ENCODE peak calls at places on chromosomes 1 and 21, in ten cellular contexts. F, K, U, W, D, Z, Q, L, X and I are unnamed samples.

GRCh38 chr1:91578320-91579109 is 77.9 kb downstream of the CDC7 start:
- DNase-seq in X (no peak), F (no peak), U (no peak), W (no peak), Q (no peak), K (no peak), Z (no peak), D (no peak), L (no peak), I (no peak)

GRCh38 chr1:69947837-69948236 is 257.5 kb downstream of the LRRC40 start:
- DNase-seq in L (no peak), K (no peak), U (no peak), F (no peak), Q (no peak), W (no peak), D (no peak), X (no peak), Z (no peak), I (no peak)

GRCh38 chr1:36842448-36842847 is 191.9 kb downstream of the GRIK3 start:
- DNase-seq in Q (no peak), U (no peak), K (no peak), F (no peak), X (no peak), D (no peak), Z (no peak), W (no peak), L (no peak), I (no peak)

GRCh38 chr1:209648931-209649776 is 3.1 kb downstream of the LAMB3 start:
- DNase-seq in D (no peak), K (no peak), Z (peak), U (no peak), W (peak), X (no peak), L (peak), Q (peak), F (peak), I (no peak)

GRCh38 chr1:202968895-202969295 is 1.8 kb upstream of the CYB5R1 start:
- DNase-seq in Z (no peak), W (peak), Q (peak), U (peak), L (peak), F (peak), D (no peak), X (no peak), K (peak), I (no peak)

GRCh38 chr1:67191668-67192520 is 25.6 kb downstream of the IL23R start:
- DNase-seq in F (no peak), U (no peak), W (no peak), X (no peak), L (no peak), K (no peak), D (no peak), Z (no peak), Q (no peak), I (no peak)

GRCh38 chr1:244049142-244049968 is 1.7 kb upstream of the ZBTB18 start:
- DNase-seq in Q (peak), Z (no peak), D (peak), L (no peak), W (peak), F (peak), U (no peak), X (no peak), K (peak), I (no peak)

GRCh38 chr1:236471653-236472052 is 52.1 kb upstream of the LGALS8 start:
- DNase-seq in W (no peak), U (no peak), D (no peak), K (no peak), Z (no peak), F (no peak), Q (no peak), X (no peak), L (no peak), I (no peak)

GRCh38 chr1:230994860-230995259 is 16.0 kb downstream of the ARV1 start:
- DNase-seq in K (no peak), Z (no peak), W (no peak), X (no peak), U (no peak), Q (no peak), L (no peak), F (no peak), D (no peak), I (no peak)

GRCh38 chr1:109242387-109242786 is 7.0 kb upstream of the CELSR2 start:
- DNase-seq in U (no peak), W (no peak), Q (no peak), F (no peak), Z (no peak), K (no peak), X (peak), L (no peak), D (no peak), I (no peak)

GRCh38 chr1:15885701-15886612 is 38.5 kb downstream of the SPEN start:
- DNase-seq in X (peak), D (peak), K (no peak), Z (peak), L (peak), U (peak), W (peak), F (peak), Q (peak), I (peak)

GRCh38 chr1:87212431-87213125 is 116.1 kb upstream of the LMO4 start:
- DNase-seq in F (no peak), X (no peak), D (no peak), L (no peak), Q (no peak), W (no peak), U (no peak), Z (no peak), K (no peak), I (no peak)

GRCh38 chr1:199688774-199689173 is 338.7 kb upstream of the NR5A2 start:
- DNase-seq in L (no peak), W (no peak), Z (no peak), F (no peak), U (no peak), K (no peak), D (no peak), Q (no peak), X (no peak), I (no peak)

GRCh38 chr21:44862869-44863685 is 10.4 kb downstream of the PTTG1IP start:
- DNase-seq in X (no peak), Z (no peak), U (no peak), D (peak), L (no peak), F (no peak), Q (no peak), W (no peak), K (no peak), I (no peak)

GRCh38 chr1:203202431-203203245 is 16.1 kb upstream of the CHI3L1 start:
- DNase-seq in W (no peak), F (peak), L (peak), Q (peak), K (no peak), U (no peak), Z (peak), D (peak), X (no peak), I (peak)

GRCh38 chr1:23438545-23438944 is 14.0 kb upstream of the TCEA3 start:
- DNase-seq in U (no peak), L (no peak), W (no peak), F (no peak), Z (no peak), X (no peak), D (no peak), Q (no peak), K (no peak), I (no peak)

GRCh38 chr1:12519708-12520364 is 98.2 kb downstream of the DHRS3 start:
- DNase-seq in F (no peak), W (no peak), L (no peak), D (no peak), X (peak), U (no peak), Q (no peak), Z (no peak), K (no peak), I (no peak)

GRCh38 chr1:171740987-171741871 is 636 bp downstream of the VAMP4 start:
- DNase-seq in Q (peak), U (no peak), Z (no peak), W (peak), K (peak), L (peak), F (peak), X (peak), D (peak), I (no peak)

GRCh38 chr1:67044631-67045270 is 9.2 kb downstream of the SLC35D1 start:
- DNase-seq in F (no peak), K (no peak), X (no peak), Z (no peak), Q (no peak), W (peak), D (no peak), L (no peak), U (no peak), I (no peak)

GRCh38 chr1:41641483-41641829 is 157.0 kb upstream of the EDN2 start:
- DNase-seq in D (no peak), L (no peak), Q (no peak), W (no peak), K (no peak), Z (no peak), U (no peak), F (no peak), X (no peak), I (peak)

GRCh38 chr1:156160000-156160743 is 6.8 kb downstream of the SEMA4A start:
- DNase-seq in Z (no peak), F (no peak), Q (no peak), W (no peak), X (no peak), L (no peak), K (no peak), U (no peak), D (peak), I (no peak)
- H3K4me3 ChIP-seq in Z (no peak), F (no peak), Q (no peak), W (no peak), X (peak), L (peak), K (no peak), U (peak), D (peak), I (peak)

GRCh38 chr1:16979475-16980327 is 719 bp downstream of the MFAP2 start:
- DNase-seq in W (no peak), F (no peak), K (no peak), Z (no peak), Q (no peak), D (no peak), L (no peak), X (no peak), U (peak), I (no peak)
- H3K27ac ChIP-seq in W (no peak), F (peak), K (no peak), Z (peak), Q (no peak), D (no peak), L (peak), X (peak), U (no peak), I (peak)

DNA sequence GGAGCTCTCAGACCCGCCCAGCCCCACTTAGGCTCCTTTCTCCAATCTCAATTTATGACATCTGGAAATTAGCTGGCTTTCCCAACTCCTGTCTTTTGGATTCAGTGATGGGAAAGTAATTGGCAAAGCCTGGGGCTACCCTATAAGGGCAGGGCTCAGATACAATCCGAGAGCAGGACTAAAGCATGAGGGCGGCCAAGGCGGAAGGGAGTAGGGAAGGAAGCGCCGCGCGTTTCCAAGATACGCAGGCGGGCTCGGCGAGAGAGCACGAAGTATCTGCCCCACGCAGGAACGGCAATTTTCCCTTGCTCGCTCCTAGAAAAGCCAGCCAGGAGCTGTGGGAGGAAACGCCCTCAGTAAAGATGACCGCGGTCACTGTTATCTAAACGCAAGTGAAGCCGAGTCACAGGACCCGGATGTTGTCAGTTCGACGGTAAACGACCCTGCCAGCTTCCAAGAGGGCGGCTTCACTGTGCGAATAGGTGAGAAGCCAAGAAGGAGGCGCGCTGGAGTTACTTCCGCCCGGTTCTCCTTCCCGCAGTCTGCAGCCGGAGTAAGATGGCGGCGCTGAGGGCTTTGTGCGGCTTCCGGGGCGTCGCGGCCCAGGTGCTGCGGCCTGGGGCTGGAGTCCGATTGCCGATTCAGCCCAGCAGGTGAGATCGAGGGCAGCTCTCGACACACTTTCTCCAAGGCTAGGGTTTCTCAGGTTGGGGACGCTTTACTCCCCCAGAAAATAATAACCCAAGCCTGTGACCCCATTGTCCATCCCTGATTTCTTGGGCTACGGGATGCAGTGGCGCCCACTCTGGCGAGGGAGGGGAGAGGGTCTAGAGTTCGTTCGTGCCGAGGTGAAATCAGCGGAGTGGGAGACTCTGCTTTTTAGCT is at the start of gene NDUFS2:
- DNase-seq in X (peak), U (peak), F (peak), Z (peak), Q (peak), W (peak), D (peak), K (peak), L (peak), I (peak)
- TF ChIP-seq CTCF in X (no peak), U (peak), F (no peak), Z (peak), Q (no peak), W (no peak), D (no peak), K (peak), L (no peak), I (no peak)

GRCh38 chr1:44675186-44675585 is 672 bp downstream of the ARMH1 start:
- DNase-seq in W (no peak), L (no peak), Q (no peak), X (no peak), K (no peak), F (no peak), U (no peak), Z (no peak), D (no peak), I (no peak)
- H3K4me3 ChIP-seq in W (peak), L (peak), Q (no peak), X (peak), K (peak), F (no peak), U (peak), Z (peak), D (peak), I (peak)

GRCh38 chr1:58900401-58900800 is 116.6 kb upstream of the JUN start:
- DNase-seq in U (no peak), X (no peak), Z (no peak), L (no peak), D (no peak), F (no peak), W (no peak), K (no peak), Q (no peak), I (no peak)

GRCh38 chr1:58902830-58903229 is 119.0 kb upstream of the JUN start:
- DNase-seq in Z (no peak), K (no peak), D (no peak), X (no peak), F (no peak), Q (no peak), W (no peak), L (no peak), U (no peak), I (no peak)

GRCh38 chr1:58899581-58900271 is 115.9 kb upstream of the JUN start:
- DNase-seq in L (no peak), W (no peak), X (no peak), F (no peak), Z (no peak), K (no peak), U (no peak), D (no peak), Q (no peak), I (no peak)

GRCh38 chr1:58898739-58899580 is 115.1 kb upstream of the JUN start:
- DNase-seq in Z (no peak), K (no peak), W (peak), Q (peak), F (peak), L (no peak), U (no peak), D (peak), X (no peak), I (no peak)

DNA sequence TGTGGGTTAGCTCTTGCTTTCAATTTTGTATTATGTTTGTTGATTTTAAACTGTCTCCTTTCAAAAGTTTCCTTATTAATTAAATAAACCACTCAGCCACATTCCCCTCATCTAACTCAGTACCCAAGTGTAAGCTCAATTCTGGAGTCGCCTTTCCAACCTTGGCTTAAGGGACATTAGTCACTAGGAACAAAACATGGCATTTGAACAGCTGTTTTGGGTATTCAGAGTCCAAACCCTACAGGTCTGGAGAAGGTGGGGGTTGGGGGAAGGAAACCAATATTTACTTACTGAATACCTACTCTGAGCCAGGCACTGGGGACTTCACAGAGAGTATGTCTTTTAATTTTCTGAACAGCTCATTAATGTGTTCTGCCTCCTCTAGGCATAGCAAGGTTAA is 117.2 kb upstream of the JUN start:
- DNase-seq in Z (no peak), K (no peak), Q (no peak), F (no peak), L (no peak), W (no peak), X (no peak), D (no peak), U (no peak), I (no peak)
- H3K27ac ChIP-seq in Z (no peak), K (no peak), Q (no peak), F (peak), L (no peak), W (no peak), X (no peak), D (peak), U (no peak), I (no peak)